ENCODE peak calls at places on chromosomes 7 and 10, in nine cellular contexts. Y is body of pancreas, G is osteocyte, P is right atrium auricular region, T is endothelial cell, W is neural crest cell, J is foreskin fibroblast, O is BJ, A is cardiac fibroblast. D is an unnamed sample.

GRCh38 chr10:29841724-29842649 is 207.2 kb upstream of the SVIL start:
- DNase-seq in J (peak; percentile 66), Y (peak; percentile 63), T (peak; percentile 33), O (no peak), P (peak; percentile 67), A (no peak), W (peak; percentile 4), G (peak; percentile 86), D (peak; percentile 33)

GRCh38 chr10:10533417-10533816 is 484.3 kb upstream of the CELF2 start:
- DNase-seq in T (no peak), G (no peak), W (no peak), A (peak; percentile 6), Y (no peak), P (no peak), J (peak; percentile 80), O (no peak), D (peak; percentile 14)

GRCh38 chr10:11870461-11870780 is 47.3 kb downstream of the PROSER2 start:
- DNase-seq in Y (no peak), P (no peak), A (no peak), J (no peak), W (no peak), G (no peak), O (no peak), T (no peak), D (no peak)

GRCh38 chr10:35592421-35592820 is 12.7 kb upstream of the GJD4 start:
- DNase-seq in J (no peak), O (no peak), Y (no peak), W (no peak), P (no peak), A (no peak), T (no peak), G (no peak), D (no peak)

GRCh38 chr10:120508393-120508792 is 51.4 kb downstream of the PLPP4 start:
- DNase-seq in T (no peak), O (no peak), G (no peak), Y (no peak), W (no peak), J (no peak), A (peak; percentile 7), P (no peak), D (peak; percentile 55)

GRCh38 chr7:41771717-41772116 is 68.8 kb upstream of the INHBA start:
- DNase-seq in O (no peak), T (no peak), J (no peak), A (no peak), G (no peak), Y (no peak), W (no peak), P (no peak), D (no peak)

GRCh38 chr10:13492493-13493180 is 36.2 kb downstream of the BEND7 start:
- DNase-seq in O (no peak), G (no peak), J (no peak), P (no peak), W (no peak), A (no peak), Y (no peak), T (no peak), D (no peak)

GRCh38 chr7:125154930-125155329 is 225.3 kb upstream of the POT1 start:
- DNase-seq in W (no peak), Y (no peak), T (no peak), O (no peak), A (no peak), G (no peak), P (no peak), J (no peak), D (no peak)

GRCh38 chr7:88758355-88759215 is 915 bp upstream of the ZNF804B start:
- DNase-seq in P (no peak), Y (peak; percentile 77), O (no peak), J (peak; percentile 68), T (peak; percentile 35), G (no peak), A (peak; percentile 14), W (peak; percentile 33), D (peak; percentile 2)

GRCh38 chr10:73819025-73819424 is 7.6 kb upstream of the NDST2 start:
- DNase-seq in P (no peak), T (no peak), Y (no peak), G (no peak), J (no peak), A (no peak), W (no peak), O (no peak), D (peak; percentile 22)

GRCh38 chr10:73816917-73817729 is 5.7 kb upstream of the NDST2 start:
- DNase-seq in A (peak; percentile 34), Y (no peak), W (no peak), O (no peak), P (no peak), T (no peak), G (no peak), J (no peak), D (peak; percentile 29)

GRCh38 chr10:73817826-73818225 is 6.4 kb upstream of the NDST2 start:
- DNase-seq in W (no peak), A (no peak), T (no peak), J (no peak), Y (no peak), P (no peak), O (no peak), G (no peak), D (no peak)

GRCh38 chr10:73819513-73820093 is 8.2 kb upstream of the NDST2 start:
- DNase-seq in A (peak; percentile 27), O (no peak), W (no peak), T (no peak), J (peak; percentile 31), P (no peak), Y (peak; percentile 95), G (no peak), D (peak; percentile 37)

DNA sequence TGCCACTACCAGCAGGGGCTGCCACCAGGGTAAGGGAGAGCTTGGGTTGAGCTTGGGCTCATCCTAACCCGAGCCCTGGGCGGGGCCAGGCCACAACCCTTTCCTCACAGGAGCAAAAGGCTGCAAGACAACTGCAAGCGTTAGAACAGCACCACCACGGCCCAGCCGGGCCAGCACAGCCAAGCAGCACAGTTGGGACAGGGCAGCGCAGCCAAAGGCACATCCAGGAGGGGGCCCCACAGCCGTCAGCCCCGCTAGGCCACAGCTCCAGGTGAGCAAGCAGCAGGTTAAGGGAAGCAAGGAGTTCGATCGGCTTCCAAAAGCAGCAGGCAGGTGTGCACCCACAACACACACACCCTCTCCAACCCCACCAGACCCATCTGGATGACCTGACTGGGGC is 7.0 kb upstream of the NDST2 start:
- DNase-seq in P (no peak), A (no peak), O (no peak), G (no peak), Y (no peak), J (no peak), W (no peak), T (no peak), D (no peak)
- TF ChIP-seq CTCF in P (no peak), A (no peak), O (no peak), G (no peak), Y (no peak), J (no peak), W (no peak), T (no peak), D (no peak)

GRCh38 chr10:114087655-114088054 is 44.0 kb downstream of the ADRB1 start:
- DNase-seq in A (no peak), T (no peak), G (no peak), W (no peak), O (no peak), Y (no peak), J (no peak), P (no peak), D (no peak)

GRCh38 chr10:114084225-114084624 is 40.6 kb downstream of the ADRB1 start:
- DNase-seq in O (no peak), G (no peak), J (no peak), Y (no peak), W (no peak), A (no peak), T (no peak), P (no peak), D (no peak)

GRCh38 chr10:114083040-114083439 is 39.4 kb downstream of the ADRB1 start:
- DNase-seq in Y (no peak), P (no peak), O (no peak), W (no peak), T (no peak), G (no peak), J (no peak), A (no peak), D (no peak)

GRCh38 chr10:114081911-114082583 is 38.4 kb downstream of the ADRB1 start:
- DNase-seq in Y (peak; percentile 15), T (no peak), G (no peak), W (no peak), P (no peak), A (no peak), J (no peak), O (no peak), D (no peak)

GRCh38 chr10:114087255-114087654 is 43.6 kb downstream of the ADRB1 start:
- DNase-seq in A (no peak), O (no peak), P (no peak), G (no peak), T (no peak), W (no peak), Y (no peak), J (no peak), D (no peak)
- TF ChIP-seq CTCF in A (no peak), O (no peak), P (no peak), G (no peak), T (peak; percentile 46), W (no peak), Y (no peak), J (no peak), D (no peak)

GRCh38 chr7:159067870-159068787 is 76.5 kb downstream of the VIPR2 start:
- DNase-seq in T (no peak), P (peak; percentile 88), A (peak; percentile 12), W (no peak), G (peak; percentile 76), O (no peak), J (no peak), Y (peak; percentile 28), D (peak; percentile 2)
- TF ChIP-seq CTCF in T (no peak), P (no peak), A (no peak), W (no peak), G (no peak), O (no peak), J (no peak), Y (no peak), D (no peak)

GRCh38 chr7:139500770-139501138 is 17.3 kb upstream of the KLRG2 start:
- DNase-seq in T (no peak), P (no peak), W (no peak), Y (no peak), O (no peak), G (no peak), A (no peak), J (no peak), D (no peak)

GRCh38 chr7:139502226-139502625 is 18.8 kb upstream of the KLRG2 start:
- DNase-seq in A (no peak), O (no peak), Y (no peak), G (no peak), P (no peak), J (no peak), T (no peak), W (no peak), D (no peak)

GRCh38 chr7:139509535-139509934 is 13.9 kb upstream of the CLEC2L start:
- DNase-seq in G (no peak), P (no peak), O (no peak), J (no peak), Y (no peak), A (no peak), T (no peak), W (no peak), D (no peak)

DNA sequence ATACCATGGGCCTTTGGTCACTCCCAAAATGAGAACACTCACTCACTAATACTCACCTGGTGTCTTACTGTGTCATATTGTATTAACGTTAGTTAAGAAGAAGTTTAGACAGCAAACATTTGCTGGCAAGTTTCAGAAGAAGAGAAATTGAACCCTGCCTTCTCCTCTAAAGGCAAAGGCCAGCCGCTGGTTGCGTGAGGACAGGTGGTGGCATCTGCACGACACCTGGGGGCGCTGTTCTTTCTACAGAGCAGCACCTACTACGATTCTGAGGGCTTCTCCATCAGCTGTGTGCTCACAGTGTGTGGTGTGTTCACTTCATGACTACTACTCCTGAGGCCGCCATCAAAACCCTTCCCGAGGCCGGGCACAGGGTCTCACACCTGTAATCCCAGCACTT is 17.9 kb upstream of the CLEC2L start:
- DNase-seq in Y (no peak), G (no peak), O (no peak), T (peak; percentile 60), J (no peak), A (peak; percentile 11), W (no peak), P (no peak), D (no peak)
- TF ChIP-seq CTCF in Y (no peak), G (peak; percentile 23), O (no peak), T (peak; percentile 68), J (no peak), A (peak; percentile 39), W (peak; percentile 40), P (no peak), D (peak; percentile 29)